ENCODE peak calls at places on chromosome 11, in ten cellular contexts. F is mammary epithelial cell, Q is endothelial cell of umbilical vein, L is fibroblast of lung, X is neuronal stem cell, P is H9, W is GM23248, Z is neural progenitor cell, J is HCT116, K is mesenchymal stem cell. E is an unnamed sample.

GRCh38 chr11:22674470-22675426 is 8.3 kb downstream of the GAS2 start:
- DNase-seq in F (no peak), Q (no peak), L (no peak), X (no peak), P (no peak), W (no peak), Z (no peak), J (no peak), K (no peak), E (no peak)

GRCh38 chr11:20075627-20076026 is 84.6 kb downstream of the DBX1 start:
- DNase-seq in F (no peak), Q (no peak), L (no peak), X (no peak), P (no peak), W (no peak), Z (no peak), J (no peak), K (no peak), E (no peak)

GRCh38 chr11:68373810-68374501 is 61.6 kb downstream of the LRP5 start:
- DNase-seq in F (no peak), Q (peak; percentile 50), L (peak; percentile 12), X (no peak), P (no peak), W (peak; percentile 50), Z (peak; percentile 22), J (no peak), K (peak; percentile 72), E (no peak)

GRCh38 chr11:124919836-124920755 is 1.0 kb downstream of the HEPN1 start:
- DNase-seq in F (no peak), Q (no peak), L (no peak), X (no peak), P (no peak), W (no peak), Z (no peak), J (no peak), K (no peak), E (no peak)

GRCh38 chr11:63262562-63262961 is 19.2 kb upstream of the SLC22A25 start:
- DNase-seq in F (no peak), Q (no peak), L (no peak), X (no peak), P (no peak), W (no peak), Z (no peak), J (no peak), K (no peak), E (no peak)

GRCh38 chr11:103923473-103923931 is 112.9 kb upstream of the DDI1 start:
- DNase-seq in F (peak; percentile 76), Q (no peak), L (peak; percentile 58), X (no peak), P (no peak), W (no peak), Z (no peak), J (peak; percentile 26), K (no peak), E (no peak)

GRCh38 chr11:119615003-119615878 is 113.8 kb downstream of the NECTIN1 start:
- DNase-seq in F (peak; percentile 78), Q (peak; percentile 88), L (peak; percentile 88), X (no peak), P (no peak), W (peak; percentile 83), Z (no peak), J (peak; percentile 16), K (peak; percentile 84), E (peak; percentile 54)

GRCh38 chr11:83047515-83048225 is 24.0 kb downstream of the RAB30 start:
- DNase-seq in F (no peak), Q (peak; percentile 79), L (peak; percentile 58), X (no peak), P (no peak), W (no peak), Z (no peak), J (no peak), K (peak; percentile 41), E (no peak)

GRCh38 chr11:133698654-133699053 is 146.7 kb downstream of the SPATA19 start:
- DNase-seq in F (no peak), Q (no peak), L (no peak), X (no peak), P (no peak), W (no peak), Z (no peak), J (no peak), K (no peak), E (no peak)

GRCh38 chr11:121426476-121427454 is 25.3 kb upstream of the SORL1 start:
- DNase-seq in F (no peak), Q (no peak), L (no peak), X (no peak), P (peak; percentile 63), W (peak; percentile 45), Z (peak; percentile 75), J (peak; percentile 12), K (no peak), E (no peak)

GRCh38 chr11:83150450-83150849 is 6.5 kb upstream of the PCF11 start:
- DNase-seq in F (no peak), Q (no peak), L (no peak), X (no peak), P (no peak), W (no peak), Z (no peak), J (no peak), K (no peak), E (no peak)

GRCh38 chr11:36219996-36220395 is 69.2 kb downstream of the COMMD9 start:
- DNase-seq in F (no peak), Q (no peak), L (no peak), X (no peak), P (no peak), W (no peak), Z (no peak), J (no peak), K (no peak), E (no peak)

DNA sequence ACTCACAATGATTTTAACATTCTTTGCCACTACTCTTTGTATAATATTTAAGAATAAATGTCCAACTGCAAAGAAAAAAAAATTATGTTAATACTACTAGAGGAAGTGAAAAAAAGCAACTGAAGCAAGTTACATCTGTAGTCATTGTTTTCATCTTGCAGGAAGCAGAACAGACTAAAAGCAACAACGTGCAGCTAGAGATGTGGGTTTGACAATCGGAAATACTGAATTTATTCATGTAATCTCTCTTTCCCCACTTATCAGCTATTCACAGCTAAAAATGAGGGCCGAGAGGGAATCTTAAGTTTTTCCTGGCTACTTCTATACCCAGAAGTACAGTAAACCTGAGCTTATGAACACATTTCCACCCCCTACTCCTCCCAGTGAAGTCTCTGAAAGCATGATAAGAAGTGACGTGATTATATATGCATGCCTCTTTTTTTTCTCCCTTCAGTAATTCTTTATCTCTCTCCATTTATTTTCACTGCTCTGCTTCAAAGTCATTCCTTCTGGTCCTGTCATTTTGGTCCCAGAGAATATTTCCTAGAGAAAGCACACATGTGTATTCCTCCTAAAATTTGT is 116.5 kb downstream of the SPON1 start:
- DNase-seq in F (no peak), Q (peak; percentile 37), L (no peak), X (no peak), P (no peak), W (no peak), Z (no peak), J (no peak), K (no peak), E (no peak)
- H3K9ac ChIP-seq in F (no peak overlapping the region), Q (no peak overlapping the region), L (no peak overlapping the region), X (no peak overlapping the region), P (no peak overlapping the region), W (no peak overlapping the region), Z (no peak overlapping the region), J (no peak overlapping the region), K (no peak overlapping the region), E (no peak overlapping the region)

GRCh38 chr11:1082728-1083620 is 8.3 kb downstream of the MUC2 start:
- DNase-seq in F (no peak), Q (no peak), L (no peak), X (no peak), P (no peak), W (no peak), Z (no peak), J (no peak), K (no peak), E (no peak)

GRCh38 chr11:1082346-1082727 is 7.7 kb downstream of the MUC2 start:
- DNase-seq in F (no peak), Q (no peak), L (no peak), X (no peak), P (no peak), W (no peak), Z (no peak), J (no peak), K (no peak), E (no peak)

GRCh38 chr11:1084561-1085439 is 10.1 kb downstream of the MUC2 start:
- DNase-seq in F (peak; percentile 28), Q (no peak), L (no peak), X (no peak), P (no peak), W (no peak), Z (no peak), J (no peak), K (no peak), E (no peak)

GRCh38 chr11:1083621-1084551 is 9.2 kb downstream of the MUC2 start:
- DNase-seq in F (peak; percentile 16), Q (no peak), L (no peak), X (no peak), P (no peak), W (no peak), Z (no peak), J (no peak), K (no peak), E (no peak)

GRCh38 chr11:1081601-1082311 is 7.1 kb downstream of the MUC2 start:
- DNase-seq in F (no peak), Q (no peak), L (no peak), X (no peak), P (no peak), W (no peak), Z (no peak), J (no peak), K (no peak), E (no peak)
- H3K9ac ChIP-seq in F (no peak overlapping the region), Q (no peak overlapping the region), L (no peak overlapping the region), X (no peak overlapping the region), P (no peak overlapping the region), W (no peak overlapping the region), Z (no peak overlapping the region), J (no peak overlapping the region), K (no peak overlapping the region), E (no peak overlapping the region)

GRCh38 chr11:11478687-11479086 is 125.6 kb upstream of the CSNK2A3 start:
- DNase-seq in F (no peak), Q (no peak), L (no peak), X (no peak), P (peak; percentile 76), W (no peak), Z (peak; percentile 50), J (no peak), K (no peak), E (no peak)
- H3K9ac ChIP-seq in F (no peak overlapping the region), Q (no peak overlapping the region), L (no peak overlapping the region), X (no peak overlapping the region), P (no peak overlapping the region), W (no peak overlapping the region), Z (no peak overlapping the region), J (no peak overlapping the region), K (no peak overlapping the region), E (no peak overlapping the region)

DNA sequence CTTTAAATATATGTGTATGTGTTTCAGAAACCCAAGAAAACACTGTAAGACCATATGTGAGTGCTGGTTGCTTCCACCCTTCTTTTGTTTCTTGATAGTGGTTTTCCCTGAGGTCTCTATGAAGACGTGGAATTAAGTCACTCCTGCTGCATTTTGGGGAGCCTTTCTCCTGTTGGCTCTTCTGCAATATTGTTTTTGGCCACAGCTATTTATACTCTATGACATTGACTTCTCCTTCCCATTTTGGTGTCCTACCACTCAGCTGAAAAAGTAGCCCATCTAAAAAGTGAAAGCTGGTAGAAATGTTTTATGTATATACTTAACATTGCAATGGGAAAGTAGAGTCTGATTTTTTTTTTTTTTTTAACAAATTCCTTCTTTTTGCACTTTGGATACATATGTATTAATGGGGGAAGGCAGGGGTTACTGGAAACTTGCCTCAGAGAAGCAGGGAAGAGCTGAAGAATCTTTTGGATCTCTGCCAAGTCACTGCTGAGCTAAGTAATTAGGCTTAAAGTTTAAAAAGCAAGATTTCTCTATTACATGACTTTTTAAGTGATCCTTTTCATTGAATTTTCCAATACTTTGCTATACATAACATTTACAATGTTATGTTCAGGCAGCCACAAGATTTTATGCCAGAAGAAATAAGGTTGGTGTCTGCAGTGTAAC is 1.8 kb downstream of the TTC17 start:
- DNase-seq in F (no peak), Q (no peak), L (no peak), X (no peak), P (no peak), W (peak; percentile 53), Z (no peak), J (no peak), K (peak; percentile 33), E (no peak)
- H3K9ac ChIP-seq in F (peak overlapping the region; percentile 81), Q (no peak overlapping the region), L (no peak overlapping the region), X (no peak overlapping the region), P (no peak overlapping the region), W (peak overlapping the region; percentile 94), Z (peak overlapping the region; percentile 96), J (peak overlapping the region; percentile 90), K (peak overlapping the region; percentile 96), E (no peak overlapping the region)

E was measured in keratinocyte.